ENCODE peak calls at places on chromosomes 16 and 17, in six cellular contexts. O is hypothalamus, B is fibroblast of pulmonary artery, F is heart left ventricle, Q is frontal cortex, M is COR-L47. H is an unnamed sample.

GRCh38 chr17:79332011-79332410 is 257.4 kb downstream of the ENGASE start:
- DNase-seq in O (no peak), B (no peak), F (no peak), Q (no peak), M (no peak), H (no peak)

GRCh38 chr17:68807998-68808772 is 147.0 kb downstream of the ABCA8 start:
- DNase-seq in O (no peak), B (no peak), F (no peak), Q (no peak), M (no peak), H (no peak)

GRCh38 chr17:9004961-9005285 is 16.4 kb upstream of the NTN1 start:
- DNase-seq in O (no peak), B (no peak), F (no peak), Q (no peak), M (no peak), H (no peak)

GRCh38 chr16:72989203-72989991 is 58.5 kb downstream of the ZFHX3 start:
- DNase-seq in O (no peak), B (peak), F (no peak), Q (no peak), M (no peak), H (peak)

GRCh38 chr17:13601317-13601775 is 383 bp downstream of the HS3ST3A1 start:
- DNase-seq in O (no peak), B (no peak), F (peak), Q (no peak), M (no peak), H (peak)

GRCh38 chr16:83627996-83628395 is 179.8 kb upstream of the HSBP1 start:
- DNase-seq in O (no peak), B (no peak), F (no peak), Q (no peak), M (no peak), H (no peak)

GRCh38 chr16:56798955-56799354 is 66.1 kb upstream of the SLC12A3 start:
- DNase-seq in O (no peak), B (no peak), F (no peak), Q (no peak), M (no peak), H (no peak)

GRCh38 chr17:28963212-28963611 is 11.9 kb upstream of the PHF12 start:
- DNase-seq in O (no peak), B (peak), F (peak), Q (no peak), M (no peak), H (no peak)

GRCh38 chr17:58671969-58672368 is 19.9 kb downstream of the TEX14 start:
- DNase-seq in O (no peak), B (no peak), F (no peak), Q (no peak), M (no peak), H (no peak)

GRCh38 chr16:6722786-6723185 is 609.9 kb upstream of the RBFOX1 start:
- DNase-seq in O (no peak), B (no peak), F (no peak), Q (no peak), M (no peak), H (no peak)

GRCh38 chr17:5194346-5194745 is 2.7 kb upstream of the ZNF594 start:
- DNase-seq in O (no peak), B (no peak), F (no peak), Q (no peak), M (no peak), H (no peak)

GRCh38 chr17:7557825-7558543 is 566 bp upstream of the TNFSF13 start:
- DNase-seq in O (peak), B (peak), F (peak), Q (peak), M (peak), H (peak)

GRCh38 chr17:15038656-15039055 is 226.5 kb downstream of the PMP22 start:
- DNase-seq in O (no peak), B (no peak), F (no peak), Q (no peak), M (no peak), H (no peak)

GRCh38 chr17:45013021-45013997 is 38.1 kb downstream of the DCAKD start:
- DNase-seq in O (no peak), B (no peak), F (peak), Q (no peak), M (peak), H (peak)

GRCh38 chr16:85400305-85401205 is 212.6 kb upstream of the GSE1 start:
- DNase-seq in O (no peak), B (no peak), F (no peak), Q (no peak), M (no peak), H (no peak)

GRCh38 chr17:2929881-2930533 is 133.4 kb downstream of the OR1D5 start:
- DNase-seq in O (no peak), B (peak), F (no peak), Q (no peak), M (no peak), H (peak)

GRCh38 chr16:66568355-66568754 is 2.1 kb downstream of the CMTM1 start:
- DNase-seq in O (no peak), B (peak), F (no peak), Q (no peak), M (no peak), H (peak)

GRCh38 chr17:51263001-51263400 is 2.7 kb downstream of the UTP18 start:
- DNase-seq in O (no peak), B (peak), F (no peak), Q (no peak), M (no peak), H (no peak)

GRCh38 chr16:56910654-56911539 is 21.0 kb upstream of the HERPUD1 start:
- DNase-seq in O (no peak), B (peak), F (no peak), Q (no peak), M (no peak), H (no peak)

GRCh38 chr17:75754378-75755204 is 10.4 kb downstream of the GALK1 start:
- DNase-seq in O (no peak), B (no peak), F (no peak), Q (no peak), M (no peak), H (no peak)

GRCh38 chr17:34683390-34683789 is 104.0 kb downstream of the TMEM132E start:
- DNase-seq in O (no peak), B (no peak), F (no peak), Q (no peak), M (no peak), H (no peak)

GRCh38 chr17:78923660-78924453 is 1.3 kb downstream of the TIMP2 start:
- DNase-seq in O (no peak), B (no peak), F (no peak), Q (no peak), M (peak), H (peak)

GRCh38 chr17:30220414-30220813 is 15.1 kb downstream of the SLC6A4 start:
- DNase-seq in O (no peak), B (no peak), F (no peak), Q (no peak), M (no peak), H (no peak)